ENCODE peak calls at places on chromosomes 13 and 19, in eight cellular contexts. C, U, S, K, H, F, A and X are unnamed samples.

GRCh38 chr19:47430041-47430802 is 10.9 kb upstream of the MEIS3 start:
- DNase-seq in C (peak), U (no peak), S (peak), K (no peak), H (no peak), F (peak), A (peak), X (no peak)

GRCh38 chr19:55251296-55252081 is 7.3 kb downstream of the PPP6R1 start:
- DNase-seq in C (peak), U (no peak), S (no peak), K (no peak), H (no peak), F (no peak), A (no peak), X (no peak)

GRCh38 chr13:30366083-30366482 is 56.2 kb upstream of the UBE2L5 start:
- DNase-seq in C (no peak), U (no peak), S (no peak), K (no peak), H (no peak), F (no peak), A (no peak), X (no peak)

GRCh38 chr19:35484637-35485036 is 5.6 kb downstream of the KRTDAP start:
- DNase-seq in C (no peak), U (no peak), S (no peak), K (no peak), H (no peak), F (no peak), A (no peak), X (no peak)

GRCh38 chr13:20222553-20222952 is 9.6 kb downstream of the GJB6 start:
- DNase-seq in C (no peak), U (no peak), S (no peak), K (no peak), H (no peak), F (no peak), A (no peak), X (no peak)

GRCh38 chr19:10603084-10603872 is 16.2 kb upstream of the AP1M2 start:
- DNase-seq in C (peak), U (peak), S (peak), K (peak), H (no peak), F (peak), A (peak), X (no peak)

GRCh38 chr19:13011653-13012389 is 16.5 kb downstream of the NFIX start:
- DNase-seq in C (no peak), U (no peak), S (no peak), K (no peak), H (no peak), F (no peak), A (peak), X (no peak)

GRCh38 chr13:22596157-22596863 is 584.5 kb upstream of the SGCG start:
- DNase-seq in C (no peak), U (no peak), S (no peak), K (no peak), H (no peak), F (no peak), A (no peak), X (no peak)

GRCh38 chr13:49571299-49572240 is 13.8 kb downstream of the RCBTB1 start:
- DNase-seq in C (no peak), U (no peak), S (no peak), K (no peak), H (no peak), F (no peak), A (no peak), X (no peak)

GRCh38 chr19:6649189-6649588 is 20.8 kb downstream of the TNFSF14 start:
- DNase-seq in C (peak), U (no peak), S (no peak), K (no peak), H (no peak), F (no peak), A (no peak), X (no peak)

GRCh38 chr19:1445932-1446712 is 3.8 kb upstream of the APC2 start:
- DNase-seq in C (no peak), U (no peak), S (no peak), K (no peak), H (no peak), F (no peak), A (peak), X (no peak)

GRCh38 chr13:89382986-89383385 is 1711.8 kb downstream of the SLITRK5 start:
- DNase-seq in C (no peak), U (no peak), S (no peak), K (no peak), H (no peak), F (no peak), A (no peak), X (no peak)

GRCh38 chr13:52158629-52159158 is 703 bp downstream of the NEK3 start:
- DNase-seq in C (peak), U (peak), S (peak), K (peak), H (no peak), F (no peak), A (no peak), X (no peak)

GRCh38 chr13:41622545-41623429 is 165.4 kb downstream of the RGCC start:
- DNase-seq in C (peak), U (no peak), S (peak), K (no peak), H (no peak), F (no peak), A (no peak), X (no peak)

GRCh38 chr19:35776102-35776788 is 881 bp downstream of the ARHGAP33 start:
- DNase-seq in C (no peak), U (no peak), S (no peak), K (no peak), H (no peak), F (no peak), A (no peak), X (peak)

GRCh38 chr13:53499551-53499950 is 470.9 kb downstream of the OLFM4 start:
- DNase-seq in C (no peak), U (no peak), S (no peak), K (no peak), H (no peak), F (no peak), A (no peak), X (no peak)

GRCh38 chr19:55584871-55585270 is 4.2 kb upstream of the ZNF579 start:
- DNase-seq in C (no peak), U (no peak), S (no peak), K (no peak), H (no peak), F (no peak), A (no peak), X (no peak)

GRCh38 chr19:45049073-45049736 is 10.4 kb downstream of the CLASRP start:
- DNase-seq in C (no peak), U (no peak), S (no peak), K (peak), H (no peak), F (no peak), A (no peak), X (no peak)

GRCh38 chr13:96053003-96053703 is at the start of gene UGGT2:
- DNase-seq in C (peak), U (peak), S (peak), K (peak), H (peak), F (peak), A (peak), X (peak)

GRCh38 chr19:3699741-3700241 is 477 bp downstream of the PIP5K1C start:
- DNase-seq in C (no peak), U (peak), S (no peak), K (no peak), H (no peak), F (no peak), A (no peak), X (no peak)

GRCh38 chr13:98994896-98995295 is 17.0 kb upstream of the DOCK9 start:
- DNase-seq in C (no peak), U (no peak), S (no peak), K (no peak), H (no peak), F (no peak), A (no peak), X (no peak)

GRCh38 chr13:44231786-44232516 is 141.7 kb upstream of the SERP2 start:
- DNase-seq in C (peak), U (peak), S (peak), K (no peak), H (peak), F (peak), A (peak), X (no peak)

GRCh38 chr13:108957369-108958012 is 328.1 kb downstream of the MYO16 start:
- DNase-seq in C (peak), U (no peak), S (peak), K (no peak), H (peak), F (no peak), A (no peak), X (no peak)

GRCh38 chr19:31553844-31554215 is 204.6 kb upstream of the TSHZ3 start:
- DNase-seq in C (no peak), U (no peak), S (no peak), K (peak), H (no peak), F (no peak), A (no peak), X (no peak)

GRCh38 chr19:31546561-31546960 is 197.3 kb upstream of the TSHZ3 start:
- DNase-seq in C (no peak), U (peak), S (no peak), K (no peak), H (no peak), F (no peak), A (no peak), X (no peak)

GRCh38 chr19:31545766-31546165 is 196.5 kb upstream of the TSHZ3 start:
- DNase-seq in C (no peak), U (peak), S (no peak), K (no peak), H (no peak), F (no peak), A (no peak), X (no peak)

GRCh38 chr19:31553112-31553843 is 204.0 kb upstream of the TSHZ3 start:
- DNase-seq in C (no peak), U (no peak), S (no peak), K (no peak), H (no peak), F (no peak), A (no peak), X (no peak)

GRCh38 chr19:31548941-31549340 is 199.7 kb upstream of the TSHZ3 start:
- DNase-seq in C (peak), U (peak), S (peak), K (no peak), H (peak), F (no peak), A (peak), X (no peak)
- TF ChIP-seq CTCF in C (peak), U (no peak), S (peak), K (peak), H (peak), F (peak), A (peak), X (peak)

DNA sequence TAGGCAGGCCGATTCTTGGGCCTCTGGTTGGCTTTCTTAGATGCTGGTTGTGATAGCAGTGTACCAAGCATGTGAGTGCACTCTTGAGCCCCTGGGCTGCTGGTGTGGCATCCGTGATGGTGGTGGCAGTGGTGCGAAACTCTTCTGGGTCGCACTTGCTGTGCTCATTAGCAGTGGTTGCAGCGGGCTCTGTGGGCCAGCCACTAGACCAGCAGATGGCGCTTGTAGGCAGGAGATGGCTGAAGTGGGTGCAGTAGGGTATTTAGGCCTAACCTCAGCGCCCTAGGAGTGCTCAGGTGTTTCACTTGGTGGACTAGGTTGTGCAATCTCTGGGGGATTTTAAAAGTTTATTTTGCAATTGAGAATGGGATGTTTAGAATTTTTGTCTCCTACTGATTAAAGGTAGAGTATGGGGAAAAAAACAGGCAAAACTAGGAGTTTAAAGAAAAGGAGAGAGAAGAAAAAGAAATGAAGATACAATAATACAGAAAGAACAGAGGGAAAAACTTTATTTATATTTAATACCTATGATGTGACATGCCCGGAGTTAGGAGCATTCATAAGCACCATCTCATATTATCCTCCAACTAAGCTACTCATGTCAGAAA is 4.3 kb upstream of the ZNF17 start:
- DNase-seq in C (peak), U (no peak), S (peak), K (peak), H (peak), F (peak), A (peak), X (no peak)
- TF ChIP-seq CTCF in C (peak), U (no peak), S (peak), K (peak), H (peak), F (peak), A (peak), X (peak)

GRCh38 chr13:113947321-113948033 is 26.4 kb downstream of the C13orf46 start:
- DNase-seq in C (peak), U (no peak), S (peak), K (peak), H (no peak), F (no peak), A (peak), X (no peak)
- TF ChIP-seq CTCF in C (peak), U (peak), S (peak), K (peak), H (peak), F (peak), A (no peak), X (peak)

GRCh38 chr13:27663947-27664346 is 42.3 kb downstream of the POLR1D start:
- DNase-seq in C (no peak), U (no peak), S (no peak), K (no peak), H (no peak), F (no peak), A (peak), X (no peak)

GRCh38 chr13:27662738-27663470 is 41.2 kb downstream of the POLR1D start:
- DNase-seq in C (no peak), U (no peak), S (no peak), K (no peak), H (no peak), F (no peak), A (no peak), X (no peak)

GRCh38 chr13:27666951-27667350 is 45.3 kb downstream of the POLR1D start:
- DNase-seq in C (no peak), U (no peak), S (no peak), K (no peak), H (no peak), F (no peak), A (no peak), X (no peak)

GRCh38 chr13:27665761-27666160 is 44.1 kb downstream of the POLR1D start:
- DNase-seq in C (no peak), U (peak), S (no peak), K (no peak), H (no peak), F (no peak), A (peak), X (no peak)

GRCh38 chr13:27665333-27665732 is 43.6 kb downstream of the POLR1D start:
- DNase-seq in C (peak), U (no peak), S (peak), K (no peak), H (no peak), F (no peak), A (no peak), X (no peak)
- TF ChIP-seq CTCF in C (no peak), U (no peak), S (peak), K (no peak), H (peak), F (no peak), A (no peak), X (peak)

GRCh38 chr19:17286742-17287141 is 5.0 kb downstream of the ANKLE1 start:
- DNase-seq in C (no peak), U (no peak), S (no peak), K (no peak), H (no peak), F (no peak), A (no peak), X (no peak)

GRCh38 chr19:17286263-17286662 is 4.6 kb downstream of the ANKLE1 start:
- DNase-seq in C (no peak), U (no peak), S (no peak), K (no peak), H (no peak), F (no peak), A (no peak), X (no peak)

GRCh38 chr19:17285415-17286135 is 3.9 kb downstream of the ANKLE1 start:
- DNase-seq in C (no peak), U (no peak), S (no peak), K (no peak), H (no peak), F (no peak), A (no peak), X (no peak)

GRCh38 chr19:17292301-17293074 is 10.7 kb downstream of the ABHD8 start:
- DNase-seq in C (peak), U (peak), S (peak), K (peak), H (peak), F (peak), A (peak), X (peak)

GRCh38 chr19:17289489-17289888 is 7.8 kb downstream of the ANKLE1 start:
- DNase-seq in C (peak), U (no peak), S (peak), K (peak), H (peak), F (peak), A (peak), X (no peak)
- TF ChIP-seq CTCF in C (no peak), U (no peak), S (no peak), K (no peak), H (no peak), F (no peak), A (no peak), X (no peak)